ENCODE peak calls at places on chromosomes 7 and 10, in eight cellular contexts. J, Z, S, V, X, G, Q and I are unnamed samples.

GRCh38 chr10:75987610-75988009 is 556.2 kb downstream of the LRMDA start:
- DNase-seq in Z (peak), V (peak), J (no peak), G (no peak), Q (peak), S (no peak), X (no peak), I (no peak)

GRCh38 chr7:4964506-4964905 is 5.5 kb upstream of the MMD2 start:
- DNase-seq in S (no peak), Z (no peak), V (no peak), G (no peak), J (no peak), X (no peak), Q (no peak), I (no peak)

GRCh38 chr10:89550509-89550908 is 15.1 kb upstream of the SLC16A12 start:
- DNase-seq in Q (no peak), S (no peak), G (peak), V (peak), X (no peak), J (no peak), Z (no peak), I (no peak)

GRCh38 chr10:71090330-71090729 is 122.0 kb upstream of the UNC5B start:
- DNase-seq in G (no peak), S (no peak), X (no peak), J (no peak), V (no peak), Q (no peak), Z (no peak), I (no peak)

GRCh38 chr7:139916717-139917395 is 87.8 kb downstream of the TBXAS1 start:
- DNase-seq in Q (no peak), Z (no peak), V (no peak), S (no peak), J (no peak), G (no peak), X (no peak), I (no peak)

GRCh38 chr7:156640949-156641485 is 443 bp downstream of the RNF32 start:
- DNase-seq in Q (peak), S (no peak), J (no peak), Z (no peak), V (peak), X (no peak), G (peak), I (no peak)

GRCh38 chr7:123177442-123177841 is 22.3 kb downstream of the SLC13A1 start:
- DNase-seq in X (no peak), V (no peak), G (no peak), Q (no peak), Z (no peak), S (no peak), J (no peak), I (no peak)

GRCh38 chr7:74481458-74482324 is 28.0 kb downstream of the GTF2IRD1 start:
- DNase-seq in Q (no peak), Z (no peak), G (no peak), J (no peak), S (no peak), V (peak), X (peak), I (no peak)

GRCh38 chr7:126398851-126399529 is 853.8 kb downstream of the GRM8 start:
- DNase-seq in X (no peak), Z (no peak), S (no peak), G (no peak), J (no peak), Q (no peak), V (no peak), I (no peak)

GRCh38 chr7:34236057-34236456 is 330.7 kb downstream of the BMPER start:
- DNase-seq in G (no peak), Q (no peak), J (no peak), S (no peak), V (no peak), Z (no peak), X (no peak), I (no peak)

GRCh38 chr10:122056431-122057094 is 67.6 kb downstream of the TACC2 start:
- DNase-seq in J (no peak), V (no peak), S (no peak), Z (no peak), G (no peak), Q (no peak), X (no peak), I (no peak)

GRCh38 chr7:26291699-26292538 is at the start of gene SNX10:
- DNase-seq in S (no peak), G (no peak), J (no peak), Q (peak), Z (peak), V (no peak), X (peak), I (no peak)

GRCh38 chr10:116417821-116418220 is 9.8 kb upstream of the PNLIPRP3 start:
- DNase-seq in Q (no peak), S (no peak), G (no peak), J (no peak), X (no peak), Z (no peak), V (no peak), I (no peak)

GRCh38 chr7:143042159-143042820 is 9.9 kb upstream of the OR6V1 start:
- DNase-seq in S (no peak), V (peak), Z (no peak), X (no peak), Q (peak), J (no peak), G (no peak), I (no peak)

GRCh38 chr10:48487244-48487643 is 117.6 kb downstream of the ARHGAP22 start:
- DNase-seq in J (no peak), Z (no peak), Q (no peak), S (no peak), X (no peak), G (no peak), V (no peak), I (no peak)

GRCh38 chr7:54788664-54789063 is 29.7 kb upstream of the SEC61G start:
- DNase-seq in S (peak), G (peak), J (peak), V (peak), X (peak), Z (peak), Q (peak), I (peak)

GRCh38 chr10:12742776-12743175 is 258.7 kb downstream of the CCDC3 start:
- DNase-seq in Z (no peak), J (no peak), S (no peak), V (no peak), X (no peak), G (no peak), Q (no peak), I (no peak)

GRCh38 chr7:117171106-117171505 is 151.8 kb downstream of the WNT2 start:
- DNase-seq in Z (no peak), S (no peak), X (peak), G (no peak), V (no peak), J (no peak), Q (peak), I (no peak)

GRCh38 chr7:763762-764161 is 36.7 kb upstream of the PRKAR1B start:
- DNase-seq in V (no peak), Z (no peak), X (no peak), G (no peak), Q (no peak), S (no peak), J (no peak), I (no peak)

GRCh38 chr10:129171816-129172215 is 295.2 kb upstream of the MGMT start:
- DNase-seq in Z (no peak), G (no peak), Q (no peak), S (no peak), V (no peak), X (no peak), J (no peak), I (no peak)

GRCh38 chr10:48194830-48195229 is 79.7 kb downstream of the FRMPD2 start:
- DNase-seq in V (no peak), J (no peak), Z (peak), Q (no peak), G (no peak), S (no peak), X (no peak), I (no peak)

GRCh38 chr7:143518521-143518920 is 40.8 kb downstream of the TAS2R41 start:
- DNase-seq in G (no peak), Z (no peak), Q (peak), J (no peak), S (no peak), X (no peak), V (no peak), I (no peak)

GRCh38 chr10:97714401-97715258 is 1.1 kb downstream of the MARVELD1 start:
- DNase-seq in Z (peak), S (peak), V (peak), X (peak), G (peak), J (no peak), Q (peak), I (no peak)

GRCh38 chr10:103665439-103665838 is 171.9 kb downstream of the NEURL1 start:
- DNase-seq in S (no peak), Z (peak), Q (no peak), X (peak), V (no peak), J (no peak), G (no peak), I (no peak)

GRCh38 chr7:46468753-46469356 is 547.8 kb upstream of the IGFBP3 start:
- DNase-seq in Q (peak), Z (no peak), S (no peak), V (peak), X (no peak), J (no peak), G (peak), I (no peak)

GRCh38 chr7:26278769-26279168 is 12.9 kb upstream of the SNX10 start:
- DNase-seq in Q (no peak), G (no peak), J (no peak), V (no peak), S (no peak), Z (peak), X (no peak), I (no peak)

GRCh38 chr7:99190359-99191009 is 17.4 kb downstream of the KPNA7 start:
- DNase-seq in S (no peak), Z (no peak), J (no peak), V (no peak), X (no peak), G (no peak), Q (no peak), I (no peak)

GRCh38 chr7:105268511-105269392 is 120.0 kb downstream of the SRPK2 start:
- DNase-seq in G (peak), V (peak), J (peak), S (peak), Q (no peak), X (no peak), Z (peak), I (peak)

GRCh38 chr7:155257482-155258232 is 40.0 kb upstream of the INSIG1 start:
- DNase-seq in Z (peak), J (no peak), G (peak), Q (no peak), S (peak), X (no peak), V (peak), I (no peak)

GRCh38 chr7:29234438-29234837 is 39.9 kb downstream of the CHN2 start:
- DNase-seq in Z (no peak), V (no peak), X (no peak), G (no peak), J (no peak), S (no peak), Q (no peak), I (no peak)

GRCh38 chr7:45874408-45875131 is 1.7 kb upstream of the CCDC201 start:
- DNase-seq in Q (no peak), Z (no peak), S (no peak), J (peak), X (no peak), G (peak), V (peak), I (no peak)

GRCh38 chr7:22563115-22563514 is 63.1 kb upstream of the STEAP1B start:
- DNase-seq in Q (no peak), V (no peak), Z (no peak), S (no peak), J (no peak), X (no peak), G (no peak), I (peak)

GRCh38 chr10:49272251-49273081 is 26.5 kb upstream of the C10orf71 start:
- DNase-seq in Q (no peak), G (no peak), J (no peak), Z (no peak), X (no peak), V (peak), S (peak), I (no peak)

DNA sequence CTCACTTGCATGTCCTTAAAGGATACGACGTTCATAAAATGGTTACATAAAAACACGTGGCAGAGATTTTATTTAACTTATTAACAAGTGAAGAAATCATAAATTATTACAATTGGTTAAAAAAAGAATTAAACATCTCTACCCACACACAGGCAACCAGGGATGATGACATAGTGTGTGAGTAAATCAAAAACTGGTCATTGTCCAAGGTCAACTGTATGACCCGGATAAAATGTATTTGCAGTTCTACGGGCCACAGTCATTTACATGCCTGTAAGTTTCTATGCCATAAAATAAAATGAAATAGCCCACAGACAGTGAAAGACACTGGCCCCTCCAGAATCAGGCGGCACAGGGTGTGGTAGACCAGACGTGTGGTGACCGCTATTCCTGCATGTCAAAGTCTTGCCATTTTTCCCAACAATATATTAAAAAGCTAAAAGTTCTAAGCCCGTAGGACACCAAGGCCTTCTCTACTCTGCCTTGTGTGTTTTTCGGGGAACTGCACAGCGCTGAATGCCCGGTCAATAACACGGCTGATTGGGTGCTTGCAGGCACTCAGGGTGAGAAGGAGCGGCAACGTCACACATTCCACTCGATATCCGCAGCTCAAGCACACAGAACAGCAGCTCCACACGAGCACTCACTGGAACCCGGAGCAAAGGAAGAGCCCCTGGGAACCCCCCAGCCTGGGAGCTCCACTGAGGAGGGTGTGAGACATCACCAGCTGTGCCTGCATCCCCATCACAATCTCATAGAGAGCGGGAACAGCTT is 143.3 kb upstream of the PPP2R2D start:
- DNase-seq in J (no peak), V (no peak), X (no peak), Z (no peak), S (no peak), Q (no peak), G (no peak), I (no peak)
- H3K4me3 ChIP-seq in J (no peak), V (no peak), X (no peak), Z (no peak), S (no peak), Q (no peak), G (no peak), I (no peak)

DNA sequence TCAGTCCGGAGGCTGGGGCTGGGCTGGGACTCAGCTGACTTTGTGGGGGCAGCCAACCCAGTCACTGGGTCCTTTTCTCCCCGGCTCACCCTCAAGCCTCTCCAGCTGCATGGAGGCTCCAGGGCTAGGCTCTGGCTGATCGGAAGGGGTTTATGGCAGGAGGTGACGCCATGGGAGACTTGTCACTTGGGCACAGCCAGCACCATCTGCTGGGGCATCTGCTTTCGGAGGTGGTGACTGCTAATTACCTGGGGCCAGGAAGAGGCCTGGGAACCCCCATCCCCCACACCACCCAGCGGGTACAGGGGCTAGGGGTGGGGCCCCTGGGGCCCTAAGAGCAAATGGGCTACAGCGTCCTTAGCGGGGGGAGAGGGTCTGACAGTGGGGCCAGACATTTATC is 1.5 kb upstream of the LFNG start:
- DNase-seq in G (no peak), J (no peak), Z (no peak), Q (peak), S (no peak), V (no peak), X (peak), I (no peak)
- H3K4me3 ChIP-seq in G (no peak), J (peak), Z (no peak), Q (no peak), S (no peak), V (no peak), X (no peak), I (no peak)

DNA sequence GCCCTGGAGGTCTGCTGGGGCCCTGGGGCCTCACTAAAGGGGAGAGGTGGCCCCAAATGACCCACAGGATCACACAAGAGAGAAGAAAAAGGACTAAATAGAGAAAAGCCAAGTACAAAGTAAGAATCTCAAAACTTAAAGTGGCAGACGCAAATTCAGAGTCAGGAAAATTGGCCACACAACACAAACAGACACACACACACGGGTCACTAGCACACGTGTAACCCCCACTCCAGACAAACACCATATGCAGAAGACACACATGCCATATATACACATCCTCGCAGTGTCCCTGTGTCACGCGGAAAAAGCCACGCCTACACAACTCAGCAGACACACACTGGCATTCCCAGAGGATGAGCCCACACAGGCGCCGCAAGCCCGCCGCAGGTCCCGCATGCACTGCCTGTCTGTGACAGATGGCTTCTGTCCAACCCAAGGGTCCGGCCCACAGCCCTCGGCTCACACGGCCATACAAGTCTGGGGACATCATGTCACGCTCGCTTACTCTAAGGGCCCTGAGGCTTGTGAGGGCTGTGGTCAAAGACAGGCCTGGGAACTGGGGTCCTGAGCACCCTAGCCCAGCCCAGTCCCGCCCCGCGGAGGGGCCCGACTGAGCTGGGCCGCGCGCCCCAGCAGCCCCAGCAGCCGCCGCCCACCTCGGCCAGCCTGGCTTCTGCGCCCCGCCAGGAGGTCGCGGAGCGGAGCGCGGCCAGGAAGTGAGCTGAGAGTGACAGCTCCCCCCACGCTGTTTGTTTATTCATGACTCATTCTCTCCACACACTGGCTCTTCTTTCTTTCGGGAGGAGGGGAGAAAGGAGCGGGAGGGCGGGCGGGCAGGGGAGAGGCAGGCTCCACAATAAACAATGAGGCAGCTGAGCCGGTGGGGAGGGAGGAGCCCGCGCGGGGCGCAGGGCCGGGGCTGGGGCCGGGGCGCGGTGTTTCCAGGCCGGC is 95.5 kb upstream of the ZMIZ1 start:
- DNase-seq in S (peak), J (peak), X (peak), V (peak), Q (peak), G (peak), Z (peak), I (peak)
- H3K4me3 ChIP-seq in S (peak), J (peak), X (peak), V (peak), Q (no peak), G (peak), Z (peak), I (peak)

GRCh38 chr10:3090388-3090787 is 23.0 kb downstream of the PFKP start:
- DNase-seq in S (no peak), G (no peak), X (no peak), Z (no peak), Q (no peak), J (no peak), V (no peak), I (no peak)

GRCh38 chr10:3091921-3092320 is 24.6 kb downstream of the PFKP start:
- DNase-seq in Z (no peak), X (no peak), J (no peak), G (no peak), Q (no peak), V (no peak), S (no peak), I (no peak)

GRCh38 chr10:3093996-3094395 is 26.6 kb downstream of the PFKP start:
- DNase-seq in Q (no peak), V (no peak), G (no peak), X (no peak), S (no peak), Z (no peak), J (no peak), I (no peak)

GRCh38 chr10:3090914-3091313 is 23.6 kb downstream of the PFKP start:
- DNase-seq in V (peak), Q (peak), G (peak), J (no peak), Z (peak), S (peak), X (peak), I (no peak)

GRCh38 chr10:3091346-3091787 is 24.0 kb downstream of the PFKP start:
- DNase-seq in Q (no peak), Z (peak), X (no peak), V (peak), S (peak), G (peak), J (peak), I (no peak)
- H3K4me3 ChIP-seq in Q (no peak), Z (no peak), X (no peak), V (no peak), S (no peak), G (no peak), J (no peak), I (peak)

GRCh38 chr7:44081266-44081748 is 1.0 kb downstream of the POLM start:
- DNase-seq in S (no peak), X (no peak), J (no peak), G (no peak), Z (no peak), V (no peak), Q (no peak), I (no peak)

GRCh38 chr7:44083796-44084195 is 1.5 kb upstream of the POLM start:
- DNase-seq in J (no peak), S (no peak), V (no peak), Q (no peak), G (no peak), X (no peak), Z (no peak), I (no peak)

GRCh38 chr7:44084695-44085094 is 2.4 kb upstream of the POLM start:
- DNase-seq in V (peak), G (no peak), Q (no peak), S (no peak), X (no peak), J (no peak), Z (no peak), I (no peak)

GRCh38 chr7:44080686-44081265 is 1.6 kb downstream of the POLM start:
- DNase-seq in V (no peak), S (no peak), Q (no peak), G (no peak), X (no peak), J (no peak), Z (no peak), I (no peak)

GRCh38 chr7:44082541-44083207 is 344 bp upstream of the POLM start:
- DNase-seq in X (peak), V (peak), Q (peak), J (peak), S (peak), G (peak), Z (peak), I (peak)
- H3K4me3 ChIP-seq in X (peak), V (peak), Q (peak), J (peak), S (peak), G (peak), Z (peak), I (peak)

GRCh38 chr10:3805227-3805790 is 20.3 kb upstream of the KLF6 start:
- DNase-seq in G (peak), S (peak), Z (no peak), V (peak), X (no peak), Q (no peak), J (no peak), I (peak)
- H3K4me3 ChIP-seq in G (peak), S (peak), Z (no peak), V (peak), X (no peak), Q (no peak), J (no peak), I (peak)

GRCh38 chr10:114492351-114493037 is 88.2 kb upstream of the AFAP1L2 start:
- DNase-seq in G (peak), Z (no peak), Q (peak), X (no peak), J (no peak), S (no peak), V (no peak), I (no peak)

GRCh38 chr10:114489521-114490310 is 85.4 kb upstream of the AFAP1L2 start:
- DNase-seq in S (no peak), Z (no peak), Q (peak), G (no peak), X (peak), J (no peak), V (no peak), I (no peak)

GRCh38 chr10:114487815-114488536 is 83.7 kb upstream of the AFAP1L2 start:
- DNase-seq in X (no peak), Z (no peak), S (no peak), V (no peak), Q (no peak), G (no peak), J (no peak), I (no peak)

GRCh38 chr10:114491933-114492332 is 87.6 kb upstream of the AFAP1L2 start:
- DNase-seq in V (no peak), X (no peak), Z (peak), Q (no peak), G (no peak), J (no peak), S (no peak), I (no peak)

GRCh38 chr10:114491419-114491818 is 87.1 kb upstream of the AFAP1L2 start:
- DNase-seq in S (no peak), G (no peak), Z (no peak), J (no peak), X (no peak), Q (no peak), V (no peak), I (no peak)
- H3K4me3 ChIP-seq in S (no peak), G (no peak), Z (no peak), J (no peak), X (no peak), Q (no peak), V (no peak), I (no peak)